ENCODE peak calls at places on chromosomes 1 and 21, in ten cellular contexts. H, E, P, M, S, B, C, N, L and O are unnamed samples.
A peak's percentile ranks its signal among the peaks of the same experiment; 100 is the strongest.

GRCh38 chr1:27713139-27713725 is 12.5 kb upstream of the FAM76A start:
- DNase-seq in H (no peak), E (no peak), P (no peak), M (no peak), S (no peak), B (no peak), C (no peak), N (no peak), L (no peak), O (no peak)

GRCh38 chr1:11654571-11655262 is at the start of gene FBXO44:
- DNase-seq in H (peak; percentile 72), E (peak; percentile 77), P (peak; percentile 91), M (peak; percentile 78), S (peak; percentile 52), B (no peak), C (peak; percentile 49), N (no peak), L (peak; percentile 86), O (peak; percentile 16)

GRCh38 chr1:177255411-177255810 is 84.7 kb downstream of the BRINP2 start:
- DNase-seq in H (no peak), E (no peak), P (no peak), M (no peak), S (no peak), B (no peak), C (no peak), N (no peak), L (no peak), O (no peak)

GRCh38 chr1:199867601-199868000 is 159.9 kb upstream of the NR5A2 start:
- DNase-seq in H (no peak), E (no peak), P (no peak), M (no peak), S (no peak), B (no peak), C (no peak), N (no peak), L (no peak), O (no peak)

GRCh38 chr1:155323729-155324040 is 3.0 kb downstream of the RUSC1 start:
- DNase-seq in H (peak; percentile 94), E (peak; percentile 96), P (peak; percentile 96), M (peak; percentile 95), S (peak; percentile 84), B (peak; percentile 80), C (peak; percentile 86), N (peak; percentile 80), L (peak; percentile 95), O (peak; percentile 66)

GRCh38 chr1:14962407-14962806 is 191.1 kb upstream of the TMEM51 start:
- DNase-seq in H (no peak), E (no peak), P (no peak), M (no peak), S (no peak), B (no peak), C (no peak), N (no peak), L (no peak), O (no peak)

GRCh38 chr1:66705100-66705499 is 47.2 kb upstream of the DYNLT5 start:
- DNase-seq in H (no peak), E (no peak), P (no peak), M (no peak), S (peak; percentile 52), B (no peak), C (peak; percentile 23), N (no peak), L (no peak), O (no peak)

GRCh38 chr1:208747979-208748378 is 503.8 kb upstream of the PLXNA2 start:
- DNase-seq in H (no peak), E (no peak), P (no peak), M (no peak), S (no peak), B (no peak), C (no peak), N (no peak), L (no peak), O (no peak)

GRCh38 chr1:185292237-185292636 is 24.8 kb downstream of the IVNS1ABP start:
- DNase-seq in H (no peak), E (no peak), P (peak; percentile 67), M (no peak), S (no peak), B (no peak), C (no peak), N (no peak), L (no peak), O (no peak)

GRCh38 chr21:34520769-34521508 is 8.9 kb upstream of the KCNE1 start:
- DNase-seq in H (no peak), E (no peak), P (no peak), M (no peak), S (no peak), B (no peak), C (no peak), N (no peak), L (no peak), O (no peak)

GRCh38 chr1:77888429-77889239 is at the start of gene NEXN:
- DNase-seq in H (peak; percentile 90), E (peak; percentile 93), P (peak; percentile 84), M (peak; percentile 58), S (peak; percentile 43), B (no peak), C (peak; percentile 78), N (peak; percentile 62), L (peak; percentile 89), O (peak; percentile 95)

DNA sequence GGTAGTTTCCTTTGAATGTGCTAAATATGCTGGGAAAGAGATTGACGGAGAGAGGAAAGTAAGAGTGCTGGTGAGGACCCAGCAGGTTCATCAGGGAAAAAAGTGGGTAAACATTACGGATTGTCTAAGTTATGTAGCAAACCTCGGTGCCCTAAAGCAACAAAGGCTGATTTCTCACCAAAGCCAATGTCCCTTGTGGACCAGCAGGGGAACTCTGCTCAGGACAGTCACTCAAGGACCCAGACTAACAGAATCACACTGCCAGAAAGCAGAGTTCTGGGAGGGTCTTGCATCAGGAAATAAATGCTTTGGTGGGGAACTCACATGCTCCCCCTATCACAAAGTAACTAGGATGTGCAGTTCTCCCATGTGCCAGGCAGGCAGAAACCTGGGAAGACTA is 1.7 kb upstream of the IKBKE start:
- DNase-seq in H (no peak), E (no peak), P (peak; percentile 50), M (no peak), S (no peak), B (no peak), C (no peak), N (no peak), L (no peak), O (no peak)
- TF ChIP-seq CTCF in H (no peak), E (no peak), P (no peak), M (no peak), S (no peak), B (no peak), C (no peak), N (no peak), L (no peak), O (no peak)

DNA sequence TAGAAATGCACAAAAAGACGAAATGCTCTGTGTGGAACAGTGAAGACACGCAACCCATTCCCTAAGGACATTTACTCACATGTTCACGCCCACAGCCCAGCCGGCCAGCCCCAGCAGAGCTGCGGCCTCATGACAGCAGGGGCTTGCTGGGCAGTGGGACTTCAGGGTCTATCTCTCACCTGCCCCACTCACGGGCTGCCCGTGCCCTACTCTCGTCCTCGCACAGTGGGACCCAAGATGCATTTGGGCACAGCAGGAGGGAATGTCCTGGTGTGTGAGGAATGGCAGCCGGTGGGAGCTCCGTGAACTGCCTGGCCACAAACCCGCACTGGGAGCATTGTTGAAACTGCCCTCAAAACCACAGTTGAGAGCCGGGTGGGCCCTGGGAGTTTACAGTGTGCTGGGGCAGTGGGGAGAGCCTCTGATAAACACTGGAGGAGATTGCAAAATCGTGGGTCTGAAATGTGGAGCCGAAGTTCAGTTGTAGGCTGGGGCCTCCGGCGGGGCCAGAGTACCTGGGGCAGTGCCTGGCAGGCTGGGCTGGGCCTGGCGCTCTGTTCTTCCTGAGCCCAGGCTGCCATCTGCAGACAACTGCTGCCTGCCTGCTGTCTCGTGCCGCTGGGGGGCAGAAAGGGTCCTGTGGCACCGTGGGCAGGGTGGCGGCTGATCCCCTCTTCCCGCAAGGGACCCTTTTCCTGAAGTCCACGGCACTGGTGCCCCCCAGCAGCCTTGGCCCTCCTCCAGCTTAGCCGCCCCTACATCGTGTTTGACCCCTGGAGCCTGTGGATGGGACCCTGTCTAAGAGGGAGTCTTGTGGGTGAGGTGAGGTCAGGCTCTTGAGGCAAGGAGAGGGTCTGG is 20.7 kb upstream of the POFUT2 start:
- DNase-seq in H (peak; percentile 65), E (peak; percentile 77), P (peak; percentile 74), M (no peak), S (no peak), B (no peak), C (no peak), N (no peak), L (peak; percentile 15), O (no peak)
- TF ChIP-seq POLR2A in H (no peak), E (no peak), P (no peak), M (no peak), S (no peak), B (no peak), C (no peak), N (no peak), L (no peak), O (no peak)

DNA sequence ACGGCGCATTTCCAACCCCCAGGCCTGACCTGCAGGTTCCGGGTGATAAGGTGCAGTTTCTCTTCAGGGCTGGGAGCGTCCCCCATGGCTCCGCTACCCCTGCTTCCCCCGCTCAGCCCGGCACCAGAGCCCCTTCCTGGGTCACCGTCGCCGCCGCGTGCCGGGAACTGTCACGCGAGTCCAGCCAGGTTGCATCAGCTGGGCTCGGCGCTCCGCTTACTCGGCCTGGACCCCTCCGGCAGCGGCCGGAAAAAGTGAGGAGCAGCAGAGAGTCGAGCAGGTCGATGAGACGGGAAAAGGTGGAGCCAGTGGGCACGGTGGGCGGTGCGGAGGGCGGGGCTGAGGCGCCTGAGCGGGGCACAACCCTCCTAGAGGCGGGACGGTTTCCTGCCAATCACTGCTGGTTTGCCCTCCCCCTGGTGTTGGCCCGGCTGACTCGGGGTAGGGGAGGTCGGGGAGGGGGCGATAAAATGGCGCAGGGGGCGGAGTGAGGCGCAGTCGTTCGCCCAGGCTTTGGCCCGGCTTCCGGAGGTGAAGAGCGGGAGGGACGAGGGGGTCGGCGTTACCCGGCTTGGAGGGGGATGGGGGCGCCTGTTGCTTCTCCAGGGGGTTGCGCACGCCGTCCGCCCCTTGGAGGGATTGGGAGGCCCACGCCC is at the start of the genes S100PBP and YARS1:
- DNase-seq in H (peak; percentile 100), E (peak; percentile 99), P (peak; percentile 100), M (peak; percentile 100), S (peak; percentile 99), B (peak; percentile 95), C (peak; percentile 99), N (peak; percentile 99), L (peak; percentile 99), O (peak; percentile 99)
- H3K27ac ChIP-seq in H (peak within 1 kb of the TSS; percentile 97), E (peak within 1 kb of the TSS; percentile 96), P (peak within 1 kb of the TSS; percentile 96), M (peak within 1 kb of the TSS; percentile 96), S (peak within 1 kb of the TSS; percentile 96), B (peak within 1 kb of the TSS; percentile 98), C (peak within 1 kb of the TSS; percentile 96), N (peak within 1 kb of the TSS; percentile 94), L (peak within 1 kb of the TSS; percentile 96), O (peak within 1 kb of the TSS; percentile 95)

DNA sequence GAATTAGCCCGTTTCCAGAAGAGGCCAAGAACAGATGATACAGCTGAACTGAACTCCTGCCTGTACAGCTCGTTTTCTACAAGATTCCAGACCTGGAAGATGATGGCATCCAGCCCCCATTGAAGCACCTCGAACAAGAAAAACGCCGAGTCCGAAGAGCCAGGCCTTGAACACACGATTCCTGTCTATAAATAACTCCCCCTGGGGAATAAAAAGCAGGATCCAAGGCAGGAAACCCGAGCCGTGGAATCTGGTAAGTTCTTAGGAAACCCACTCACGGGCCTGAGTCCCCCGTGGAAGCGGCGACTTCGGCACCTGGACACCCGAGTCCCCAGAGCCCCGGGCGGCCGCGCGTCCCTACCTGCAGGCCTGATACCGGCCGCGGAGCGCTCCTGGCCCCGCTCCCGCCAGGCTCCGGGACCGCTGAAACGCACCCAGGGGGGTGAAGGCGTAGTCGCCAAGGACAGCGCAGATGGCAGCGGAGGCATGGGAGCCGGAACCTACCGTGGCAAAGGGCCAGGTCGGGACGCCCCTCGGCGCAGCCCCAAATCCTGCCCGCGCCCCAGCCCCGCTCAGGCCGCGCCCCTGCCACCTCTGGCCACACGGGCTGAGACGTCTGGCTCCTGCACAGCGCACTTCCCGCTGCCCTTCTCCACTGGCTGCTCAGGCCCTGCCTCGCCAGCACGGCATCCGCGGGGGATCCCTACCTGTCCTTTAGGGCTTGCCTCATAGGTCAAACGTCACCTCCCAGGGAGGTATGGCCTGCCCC is 14.0 kb upstream of the HLCS start:
- DNase-seq in H (peak; percentile 69), E (no peak), P (peak; percentile 80), M (peak; percentile 36), S (peak; percentile 38), B (no peak), C (peak; percentile 39), N (no peak), L (peak; percentile 71), O (no peak)
- TF ChIP-seq CTCF in H (no peak), E (no peak), P (no peak), M (peak; percentile 31), S (peak; percentile 38), B (no peak), C (no peak), N (no peak), L (peak; percentile 21), O (peak; percentile 29)